ENCODE peak calls at places on chromosomes 13 and 19, in five cellular contexts. W is C1 segment of cervical spinal cord, I is LHCN-M2, R is adipocyte, U is NCI-H146. K is an unnamed sample.

GRCh38 chr19:29947871-29948270 is 5.8 kb downstream of the URI1 start:
- DNase-seq in I (no peak), W (no peak), U (no peak), R (no peak), K (no peak)

GRCh38 chr13:113916330-113916815 is 52.5 kb upstream of the GAS6 start:
- DNase-seq in U (no peak), W (no peak), I (peak; percentile 58), R (peak; percentile 58), K (no peak)

GRCh38 chr19:33860691-33861090 is 64.0 kb downstream of the KCTD15 start:
- DNase-seq in I (no peak), W (no peak), R (no peak), U (no peak), K (no peak)

GRCh38 chr19:14059093-14059480 is 2.8 kb downstream of the PALM3 start:
- DNase-seq in W (no peak), I (no peak), R (peak; percentile 44), U (peak; percentile 16), K (no peak)

GRCh38 chr19:13120817-13121216 is 2.8 kb downstream of the NACC1 start:
- DNase-seq in R (peak; percentile 45), U (no peak), I (no peak), W (no peak), K (no peak)

GRCh38 chr13:39892731-39893293 is 237.3 kb downstream of the COG6 start:
- DNase-seq in W (no peak), U (no peak), R (peak; percentile 53), I (no peak), K (no peak)

GRCh38 chr19:17671906-17672305 is 16.2 kb downstream of the UNC13A start:
- DNase-seq in I (peak; percentile 17), U (no peak), W (no peak), R (peak; percentile 37), K (no peak)

GRCh38 chr19:4088975-4089374 is 22.3 kb upstream of the ZBTB7A start:
- DNase-seq in I (no peak), U (no peak), W (no peak), R (no peak), K (no peak)

GRCh38 chr13:39765801-39766463 is 110.5 kb downstream of the COG6 start:
- DNase-seq in I (peak; percentile 57), U (peak; percentile 41), W (peak; percentile 23), R (peak; percentile 45), K (no peak)

GRCh38 chr19:33274663-33275558 is 27.4 kb downstream of the CEBPA start:
- DNase-seq in W (no peak), I (no peak), U (no peak), R (no peak), K (no peak)

GRCh38 chr19:40165362-40165937 is 25.8 kb upstream of the MAP3K10 start:
- DNase-seq in R (peak; percentile 63), I (peak; percentile 22), U (peak; percentile 16), W (no peak), K (peak; percentile 53)

GRCh38 chr19:38061294-38061693 is 154.3 kb downstream of the SIPA1L3 start:
- DNase-seq in I (peak; percentile 79), R (peak; percentile 43), U (no peak), W (no peak), K (peak; percentile 82)

GRCh38 chr19:19677579-19677978 is 8.9 kb downstream of the ZNF101 start:
- DNase-seq in I (no peak), R (no peak), U (no peak), W (no peak), K (no peak)

GRCh38 chr19:46367434-46367833 is 20.5 kb downstream of the PPP5C start:
- DNase-seq in I (no peak), U (no peak), R (no peak), W (no peak), K (no peak)

GRCh38 chr19:2192862-2193261 is 29.1 kb downstream of the DOT1L start:
- DNase-seq in R (no peak), U (no peak), W (no peak), I (no peak), K (no peak)

GRCh38 chr19:28426902-28427232 is 786.1 kb downstream of the UQCRFS1 start:
- DNase-seq in R (no peak), W (no peak), I (no peak), U (no peak), K (no peak)

GRCh38 chr13:72805663-72806341 is 23.9 kb downstream of the PIBF1 start:
- DNase-seq in U (no peak), I (no peak), R (peak; percentile 75), W (no peak), K (no peak)

GRCh38 chr13:111216166-111216960 is 101.3 kb downstream of the ARHGEF7 start:
- DNase-seq in R (no peak), U (peak; percentile 18), I (peak; percentile 22), W (no peak), K (peak; percentile 18)

GRCh38 chr13:20190481-20191310 is 2.0 kb downstream of the GJB2 start:
- DNase-seq in U (no peak), R (peak; percentile 16), I (peak; percentile 92), W (no peak), K (no peak)

GRCh38 chr19:49651871-49652722 is 10.1 kb downstream of the SCAF1 start:
- DNase-seq in R (no peak), U (no peak), W (no peak), I (no peak), K (no peak)

GRCh38 chr13:72864142-72865035 is 82.5 kb downstream of the PIBF1 start:
- DNase-seq in W (no peak), U (no peak), I (peak; percentile 22), R (peak; percentile 65), K (no peak)

GRCh38 chr13:89953581-89953980 is 1393.9 kb upstream of the MIR17HG start:
- DNase-seq in W (no peak), U (no peak), I (no peak), R (no peak), K (no peak)

GRCh38 chr13:37026778-37027177 is 26.2 kb downstream of the EXOSC8 start:
- DNase-seq in U (no peak), I (no peak), R (no peak), W (no peak), K (no peak)

GRCh38 chr19:39237200-39238184 is 7.3 kb downstream of the IFNL3 start:
- DNase-seq in I (no peak), W (no peak), U (peak; percentile 62), R (no peak), K (peak; percentile 48)

GRCh38 chr13:77696006-77696862 is 1.3 kb upstream of the SLAIN1 start:
- DNase-seq in R (no peak), U (peak; percentile 52), W (no peak), I (no peak), K (no peak)

GRCh38 chr13:73672492-73672891 is 461.7 kb downstream of the KLF12 start:
- DNase-seq in I (peak; percentile 2), W (no peak), U (no peak), R (peak; percentile 25), K (no peak)

GRCh38 chr19:20051841-20052768 is 12.8 kb upstream of the ZNF682 start:
- DNase-seq in U (peak; percentile 96), W (peak; percentile 77), R (peak; percentile 96), I (peak; percentile 96), K (peak; percentile 89)